ENCODE peak calls at places on chromosomes 11 and 22, in eight cellular contexts. W, R, E, Q, I, J, T and Y are unnamed samples.

GRCh38 chr22:38110863-38111852 is 674 bp upstream of the BAIAP2L2 start:
- DNase-seq in I (no peak), J (no peak), T (no peak), E (no peak), Q (no peak), R (no peak), W (no peak), Y (no peak)

GRCh38 chr11:64859542-64860414 is 15.3 kb upstream of the CDC42BPG start:
- DNase-seq in Q (peak; percentile 80), T (peak; percentile 43), J (no peak), W (no peak), E (no peak), I (no peak), R (no peak), Y (no peak)

GRCh38 chr11:36073411-36074203 is 129.7 kb downstream of the LDLRAD3 start:
- DNase-seq in R (no peak), Q (no peak), E (no peak), I (no peak), T (no peak), J (peak; percentile 62), W (no peak), Y (peak; percentile 16)

GRCh38 chr11:76008474-76008873 is 193.5 kb downstream of the UVRAG start:
- DNase-seq in J (no peak), T (no peak), R (no peak), E (no peak), I (no peak), W (no peak), Q (no peak), Y (no peak)

GRCh38 chr22:41876675-41877074 is 38.2 kb downstream of the SHISA8 start:
- DNase-seq in Q (no peak), J (no peak), E (no peak), T (no peak), W (peak; percentile 9), I (no peak), R (no peak), Y (no peak)

GRCh38 chr11:70650075-70650909 is 252.0 kb downstream of the CTTN start:
- DNase-seq in I (no peak), E (no peak), T (peak; percentile 23), R (no peak), W (no peak), Q (peak; percentile 52), J (peak; percentile 24), Y (peak; percentile 14)

GRCh38 chr11:89489930-89490329 is 1.2 kb downstream of the NOX4 start:
- DNase-seq in J (no peak), T (no peak), E (no peak), Q (no peak), I (no peak), R (no peak), W (no peak), Y (no peak)

GRCh38 chr22:27456696-27457503 is 344.7 kb downstream of the MN1 start:
- DNase-seq in R (no peak), W (no peak), Q (no peak), I (no peak), T (no peak), J (no peak), E (no peak), Y (peak; percentile 95)

GRCh38 chr22:21834869-21835268 is 32.6 kb downstream of the MAPK1 start:
- DNase-seq in W (no peak), J (no peak), Q (no peak), T (no peak), E (no peak), R (no peak), I (no peak), Y (no peak)

GRCh38 chr11:29328961-29329441 is 687.8 kb downstream of the KCNA4 start:
- DNase-seq in W (peak; percentile 23), R (no peak), Q (no peak), T (no peak), I (no peak), J (no peak), E (no peak), Y (peak; percentile 83)

GRCh38 chr11:124194696-124195418 is 11.7 kb downstream of the OR10D3 start:
- DNase-seq in T (peak; percentile 8), W (peak; percentile 69), Q (peak; percentile 50), R (no peak), E (peak; percentile 23), I (no peak), J (peak; percentile 45), Y (no peak)

GRCh38 chr11:23540101-23540561 is 679.9 kb upstream of the CCDC179 start:
- DNase-seq in Q (no peak), E (no peak), R (no peak), W (peak; percentile 78), I (peak; percentile 44), T (no peak), J (peak; percentile 1), Y (peak; percentile 5)

GRCh38 chr22:29313126-29314071 is 2.1 kb downstream of the RASL10A start:
- DNase-seq in I (peak; percentile 70), W (no peak), R (no peak), J (no peak), T (no peak), E (no peak), Q (peak; percentile 51), Y (no peak)

GRCh38 chr22:49352361-49353169 is 475.1 kb downstream of the BRD1 start:
- DNase-seq in T (no peak), J (no peak), E (no peak), Q (no peak), W (no peak), R (peak; percentile 50), I (no peak), Y (no peak)

GRCh38 chr11:71228961-71229360 is 23.4 kb downstream of the SHANK2 start:
- DNase-seq in R (no peak), E (no peak), W (no peak), J (no peak), T (no peak), I (no peak), Q (no peak), Y (no peak)

GRCh38 chr22:19634576-19634975 is 79.7 kb upstream of the SEPTIN5 start:
- DNase-seq in J (no peak), W (no peak), E (no peak), T (no peak), R (no peak), I (peak; percentile 10), Q (no peak), Y (no peak)

GRCh38 chr11:75667268-75667830 is 1.5 kb downstream of the MAP6 start:
- DNase-seq in W (peak; percentile 63), Q (no peak), J (no peak), T (no peak), E (no peak), R (no peak), I (no peak), Y (no peak)

GRCh38 chr11:69804769-69805508 is 14.3 kb downstream of the FGF3 start:
- DNase-seq in R (no peak), W (no peak), J (no peak), Q (no peak), I (no peak), E (no peak), T (no peak), Y (no peak)

GRCh38 chr11:128467610-128468041 is 119.7 kb downstream of the ETS1 start:
- DNase-seq in E (peak; percentile 99), J (no peak), R (no peak), W (no peak), Q (no peak), T (peak; percentile 41), I (peak; percentile 82), Y (peak; percentile 60)

GRCh38 chr22:29275167-29275566 is 7.1 kb downstream of the EWSR1 start:
- DNase-seq in I (no peak), R (no peak), E (no peak), T (no peak), W (no peak), Q (no peak), J (no peak), Y (no peak)

GRCh38 chr11:75384438-75385080 is 14.8 kb upstream of the RPS3 start:
- DNase-seq in Q (peak; percentile 76), I (peak; percentile 87), T (peak; percentile 76), W (peak; percentile 53), R (peak; percentile 91), E (no peak), J (no peak), Y (no peak)

GRCh38 chr11:123585721-123586120 is 68.7 kb downstream of the SCN3B start:
- DNase-seq in E (no peak), R (no peak), Q (no peak), W (no peak), T (no peak), I (no peak), J (no peak), Y (no peak)

GRCh38 chr11:113675565-113675964 is 30.5 kb downstream of the TMPRSS5 start:
- DNase-seq in R (no peak), J (no peak), W (no peak), E (no peak), Q (no peak), I (no peak), T (no peak), Y (no peak)

GRCh38 chr11:70210516-70210915 is 7.4 kb downstream of the FADD start:
- DNase-seq in J (no peak), W (no peak), I (no peak), T (no peak), R (no peak), E (no peak), Q (no peak), Y (no peak)

GRCh38 chr11:88338223-88338661 is 706 bp upstream of the CTSC start:
- DNase-seq in T (peak; percentile 29), Q (peak; percentile 66), R (peak; percentile 69), E (no peak), W (peak; percentile 64), J (peak; percentile 11), I (peak; percentile 77), Y (no peak)

GRCh38 chr11:3208272-3208671 is 10.3 kb downstream of the MRGPRG start:
- DNase-seq in J (no peak), W (no peak), T (no peak), Q (no peak), I (no peak), E (no peak), R (no peak), Y (no peak)

GRCh38 chr11:15613231-15613630 is 498.5 kb downstream of the INSC start:
- DNase-seq in E (no peak), J (no peak), W (no peak), T (no peak), I (no peak), Q (no peak), R (no peak), Y (no peak)

GRCh38 chr22:31177420-31178162 is 17.6 kb downstream of the RNF185 start:
- DNase-seq in J (no peak), Q (no peak), T (no peak), W (no peak), R (no peak), I (no peak), E (peak; percentile 76), Y (peak; percentile 95)